ENCODE peak calls at places on chromosomes 1 and 21, in five cellular contexts. One of them, this sample, is unnamed.

GRCh38 chr1:235872270-235872669 is 5.6 kb upstream of the LYST start:
- DNase-seq in fibroblast of mammary gland: no peak
- DNase-seq in upper lobe of right lung: no peak
- DNase-seq in colonic mucosa: no peak
- DNase-seq in dorsolateral prefrontal cortex: no peak
- DNase-seq in this sample: no peak

GRCh38 chr1:21384620-21385019 is 55.3 kb upstream of the NBPF3 start:
- DNase-seq in upper lobe of right lung: peak; percentile 83
- DNase-seq in dorsolateral prefrontal cortex: no peak
- DNase-seq in colonic mucosa: no peak
- DNase-seq in fibroblast of mammary gland: no peak
- DNase-seq in this sample: no peak

GRCh38 chr1:228009828-228010775 is 3.3 kb downstream of the WNT3A start:
- DNase-seq in upper lobe of right lung: peak; percentile 60
- DNase-seq in colonic mucosa: no peak
- DNase-seq in dorsolateral prefrontal cortex: peak; percentile 25
- DNase-seq in fibroblast of mammary gland: no peak
- DNase-seq in this sample: no peak

GRCh38 chr1:7418442-7419080 is 352.5 kb upstream of the VAMP3 start:
- DNase-seq in colonic mucosa: peak; percentile 6
- DNase-seq in dorsolateral prefrontal cortex: peak; percentile 14
- DNase-seq in fibroblast of mammary gland: no peak
- DNase-seq in upper lobe of right lung: peak; percentile 35
- DNase-seq in this sample: peak; percentile 5

GRCh38 chr1:15956150-15956549 is 19.8 kb downstream of the ZBTB17 start:
- DNase-seq in colonic mucosa: no peak
- DNase-seq in dorsolateral prefrontal cortex: no peak
- DNase-seq in fibroblast of mammary gland: peak; percentile 43
- DNase-seq in upper lobe of right lung: no peak
- DNase-seq in this sample: no peak

GRCh38 chr1:72000809-72001208 is 281.5 kb downstream of the NEGR1 start:
- DNase-seq in colonic mucosa: no peak
- DNase-seq in fibroblast of mammary gland: peak; percentile 4
- DNase-seq in dorsolateral prefrontal cortex: no peak
- DNase-seq in upper lobe of right lung: no peak
- DNase-seq in this sample: no peak

GRCh38 chr1:204723131-204723787 is 37.7 kb upstream of the LRRN2 start:
- DNase-seq in dorsolateral prefrontal cortex: peak; percentile 76
- DNase-seq in fibroblast of mammary gland: no peak
- DNase-seq in colonic mucosa: peak; percentile 31
- DNase-seq in upper lobe of right lung: no peak
- DNase-seq in this sample: no peak

GRCh38 chr1:205493241-205494085 is 11.0 kb upstream of the CDK18 start:
- DNase-seq in fibroblast of mammary gland: peak; percentile 77
- DNase-seq in colonic mucosa: no peak
- DNase-seq in dorsolateral prefrontal cortex: no peak
- DNase-seq in upper lobe of right lung: no peak
- DNase-seq in this sample: no peak

GRCh38 chr1:118986291-118986838 is 1.8 kb downstream of the TBX15 start:
- DNase-seq in fibroblast of mammary gland: peak; percentile 58
- DNase-seq in colonic mucosa: no peak
- DNase-seq in upper lobe of right lung: no peak
- DNase-seq in dorsolateral prefrontal cortex: no peak
- DNase-seq in this sample: no peak

GRCh38 chr1:234776875-234777849 is 167.2 kb upstream of the IRF2BP2 start:
- DNase-seq in colonic mucosa: no peak
- DNase-seq in fibroblast of mammary gland: no peak
- DNase-seq in dorsolateral prefrontal cortex: no peak
- DNase-seq in upper lobe of right lung: no peak
- DNase-seq in this sample: no peak

GRCh38 chr1:247576514-247576913 is 11.6 kb upstream of the OR2G2 start:
- DNase-seq in fibroblast of mammary gland: peak; percentile 1
- DNase-seq in dorsolateral prefrontal cortex: no peak
- DNase-seq in upper lobe of right lung: no peak
- DNase-seq in colonic mucosa: no peak
- DNase-seq in this sample: no peak

GRCh38 chr1:201911827-201912571 is 23.3 kb downstream of the SHISA4 start:
- DNase-seq in colonic mucosa: no peak
- DNase-seq in fibroblast of mammary gland: no peak
- DNase-seq in upper lobe of right lung: no peak
- DNase-seq in dorsolateral prefrontal cortex: no peak
- DNase-seq in this sample: no peak

GRCh38 chr1:81449786-81450185 is 350.9 kb upstream of the ADGRL2 start:
- DNase-seq in fibroblast of mammary gland: no peak
- DNase-seq in dorsolateral prefrontal cortex: no peak
- DNase-seq in colonic mucosa: no peak
- DNase-seq in upper lobe of right lung: no peak
- DNase-seq in this sample: no peak

GRCh38 chr1:227416156-227416865 is 98.0 kb upstream of the CDC42BPA start:
- DNase-seq in upper lobe of right lung: no peak
- DNase-seq in dorsolateral prefrontal cortex: no peak
- DNase-seq in colonic mucosa: no peak
- DNase-seq in fibroblast of mammary gland: peak; percentile 30
- DNase-seq in this sample: no peak

GRCh38 chr21:31623664-31624063 is 35.8 kb upstream of the SOD1 start:
- DNase-seq in fibroblast of mammary gland: no peak
- DNase-seq in colonic mucosa: no peak
- DNase-seq in upper lobe of right lung: no peak
- DNase-seq in dorsolateral prefrontal cortex: no peak
- DNase-seq in this sample: no peak

GRCh38 chr1:207808322-207808705 is 56.5 kb downstream of the CD46 start:
- DNase-seq in colonic mucosa: no peak
- DNase-seq in dorsolateral prefrontal cortex: no peak
- DNase-seq in upper lobe of right lung: no peak
- DNase-seq in fibroblast of mammary gland: no peak
- DNase-seq in this sample: no peak

GRCh38 chr1:229410692-229411433 is 23.0 kb downstream of the ACTA1 start:
- DNase-seq in colonic mucosa: no peak
- DNase-seq in upper lobe of right lung: no peak
- DNase-seq in dorsolateral prefrontal cortex: peak; percentile 91
- DNase-seq in fibroblast of mammary gland: peak; percentile 32
- DNase-seq in this sample: no peak

GRCh38 chr1:87968259-87968955 is 639.7 kb downstream of the LMO4 start:
- DNase-seq in dorsolateral prefrontal cortex: peak; percentile 55
- DNase-seq in colonic mucosa: peak; percentile 21
- DNase-seq in upper lobe of right lung: no peak
- DNase-seq in fibroblast of mammary gland: peak; percentile 61
- DNase-seq in this sample: no peak

GRCh38 chr1:233019083-233019482 is 68.7 kb downstream of the NTPCR start:
- DNase-seq in upper lobe of right lung: no peak
- DNase-seq in dorsolateral prefrontal cortex: no peak
- DNase-seq in colonic mucosa: no peak
- DNase-seq in fibroblast of mammary gland: no peak
- DNase-seq in this sample: no peak

GRCh38 chr21:27201197-27201596 is 234.3 kb upstream of the ADAMTS5 start:
- DNase-seq in fibroblast of mammary gland: peak; percentile 43
- DNase-seq in colonic mucosa: no peak
- DNase-seq in dorsolateral prefrontal cortex: no peak
- DNase-seq in upper lobe of right lung: no peak
- DNase-seq in this sample: no peak

GRCh38 chr1:154220071-154220969 is at the start of gene UBAP2L:
- DNase-seq in fibroblast of mammary gland: peak; percentile 99
- DNase-seq in upper lobe of right lung: peak; percentile 100
- DNase-seq in dorsolateral prefrontal cortex: peak; percentile 99
- DNase-seq in colonic mucosa: peak; percentile 99
- DNase-seq in this sample: peak; percentile 96

GRCh38 chr1:175536369-175536768 is 207.0 kb downstream of the TNR start:
- DNase-seq in dorsolateral prefrontal cortex: no peak
- DNase-seq in upper lobe of right lung: no peak
- DNase-seq in fibroblast of mammary gland: no peak
- DNase-seq in colonic mucosa: no peak
- DNase-seq in this sample: no peak

GRCh38 chr1:9361630-9362256 is 69.0 kb downstream of the SPSB1 start:
- DNase-seq in dorsolateral prefrontal cortex: no peak
- DNase-seq in fibroblast of mammary gland: peak; percentile 49
- DNase-seq in upper lobe of right lung: no peak
- DNase-seq in colonic mucosa: no peak
- DNase-seq in this sample: no peak

GRCh38 chr1:24639881-24640280 is 3.2 kb upstream of the SRRM1 start:
- DNase-seq in colonic mucosa: no peak
- DNase-seq in upper lobe of right lung: no peak
- DNase-seq in fibroblast of mammary gland: peak; percentile 15
- DNase-seq in dorsolateral prefrontal cortex: no peak
- DNase-seq in this sample: no peak

GRCh38 chr1:30661311-30661710 is 62.1 kb downstream of the MATN1 start:
- DNase-seq in fibroblast of mammary gland: no peak
- DNase-seq in colonic mucosa: no peak
- DNase-seq in dorsolateral prefrontal cortex: no peak
- DNase-seq in upper lobe of right lung: peak; percentile 32
- DNase-seq in this sample: no peak

GRCh38 chr1:94757931-94758330 is 62.2 kb upstream of the SLC44A3 start:
- DNase-seq in colonic mucosa: no peak
- DNase-seq in fibroblast of mammary gland: peak; percentile 91
- DNase-seq in dorsolateral prefrontal cortex: no peak
- DNase-seq in upper lobe of right lung: no peak
- DNase-seq in this sample: no peak

GRCh38 chr1:203037509-203038190 is 11.4 kb downstream of the PPFIA4 start:
- DNase-seq in upper lobe of right lung: no peak
- DNase-seq in colonic mucosa: no peak
- DNase-seq in fibroblast of mammary gland: no peak
- DNase-seq in dorsolateral prefrontal cortex: no peak
- DNase-seq in this sample: no peak

GRCh38 chr1:83828456-83828855 is 170.5 kb downstream of the TTLL7 start:
- DNase-seq in dorsolateral prefrontal cortex: no peak
- DNase-seq in upper lobe of right lung: no peak
- DNase-seq in fibroblast of mammary gland: no peak
- DNase-seq in colonic mucosa: no peak
- DNase-seq in this sample: no peak

GRCh38 chr1:220786337-220787068 is at the start of gene MTARC1:
- DNase-seq in colonic mucosa: peak; percentile 91
- DNase-seq in dorsolateral prefrontal cortex: peak; percentile 73
- DNase-seq in upper lobe of right lung: peak; percentile 89
- DNase-seq in fibroblast of mammary gland: peak; percentile 46
- DNase-seq in this sample: peak; percentile 68
- TF ChIP-seq CTCF in colonic mucosa: no peak
- TF ChIP-seq CTCF in dorsolateral prefrontal cortex: no peak
- TF ChIP-seq CTCF in upper lobe of right lung: peak; percentile 22
- TF ChIP-seq CTCF in fibroblast of mammary gland: no peak
- TF ChIP-seq CTCF in this sample: peak; percentile 36

GRCh38 chr1:151281969-151282882 is at the start of gene ZNF687:
- DNase-seq in dorsolateral prefrontal cortex: peak; percentile 100
- DNase-seq in colonic mucosa: peak; percentile 100
- DNase-seq in fibroblast of mammary gland: peak; percentile 100
- DNase-seq in upper lobe of right lung: peak; percentile 100
- DNase-seq in this sample: peak; percentile 98
- TF ChIP-seq CTCF in dorsolateral prefrontal cortex: no peak
- TF ChIP-seq CTCF in colonic mucosa: no peak
- TF ChIP-seq CTCF in fibroblast of mammary gland: no peak
- TF ChIP-seq CTCF in upper lobe of right lung: no peak
- TF ChIP-seq CTCF in this sample: no peak

GRCh38 chr1:164823486-164824279 is 264.7 kb downstream of the PBX1 start:
- DNase-seq in colonic mucosa: no peak
- DNase-seq in upper lobe of right lung: no peak
- DNase-seq in fibroblast of mammary gland: peak; percentile 56
- DNase-seq in dorsolateral prefrontal cortex: no peak
- DNase-seq in this sample: no peak
- TF ChIP-seq CTCF in colonic mucosa: no peak
- TF ChIP-seq CTCF in upper lobe of right lung: no peak
- TF ChIP-seq CTCF in fibroblast of mammary gland: no peak
- TF ChIP-seq CTCF in dorsolateral prefrontal cortex: no peak
- TF ChIP-seq CTCF in this sample: no peak

DNA sequence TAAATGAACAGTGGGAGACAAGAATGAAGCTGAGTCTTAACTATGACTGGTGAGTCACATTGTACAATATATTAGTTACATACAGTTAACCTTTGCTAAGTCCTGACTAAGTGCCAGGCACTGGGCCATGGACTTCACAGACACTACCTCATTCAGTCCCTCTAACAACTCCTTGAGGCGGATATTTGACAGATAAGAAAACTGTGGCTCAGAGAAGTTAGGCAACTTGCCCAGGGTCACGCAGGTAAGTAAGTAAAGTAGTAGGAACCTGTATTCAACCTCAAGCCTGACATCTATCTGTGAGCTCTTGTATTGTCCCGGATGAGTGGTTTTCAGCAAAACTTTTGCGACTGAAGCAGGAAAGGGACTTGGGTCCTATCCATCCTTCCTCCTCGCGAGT is 62.1 kb downstream of the GNG12 start:
- DNase-seq in dorsolateral prefrontal cortex: no peak
- DNase-seq in upper lobe of right lung: no peak
- DNase-seq in fibroblast of mammary gland: peak; percentile 89
- DNase-seq in colonic mucosa: no peak
- DNase-seq in this sample: no peak
- TF ChIP-seq CTCF in dorsolateral prefrontal cortex: no peak
- TF ChIP-seq CTCF in upper lobe of right lung: peak; percentile 11
- TF ChIP-seq CTCF in fibroblast of mammary gland: no peak
- TF ChIP-seq CTCF in colonic mucosa: no peak
- TF ChIP-seq CTCF in this sample: peak; percentile 25

GRCh38 chr1:231883382-231883781 is 256.8 kb downstream of the DISC1 start:
- DNase-seq in upper lobe of right lung: no peak
- DNase-seq in colonic mucosa: no peak
- DNase-seq in dorsolateral prefrontal cortex: no peak
- DNase-seq in fibroblast of mammary gland: no peak
- DNase-seq in this sample: no peak
- TF ChIP-seq CTCF in upper lobe of right lung: no peak
- TF ChIP-seq CTCF in colonic mucosa: no peak
- TF ChIP-seq CTCF in dorsolateral prefrontal cortex: no peak
- TF ChIP-seq CTCF in fibroblast of mammary gland: no peak
- TF ChIP-seq CTCF in this sample: peak; percentile 23

GRCh38 chr1:110548381-110548780 is 29.4 kb upstream of the KCNA10 start:
- DNase-seq in upper lobe of right lung: no peak
- DNase-seq in dorsolateral prefrontal cortex: peak; percentile 46
- DNase-seq in colonic mucosa: no peak
- DNase-seq in fibroblast of mammary gland: no peak
- DNase-seq in this sample: peak; percentile 40
- TF ChIP-seq CTCF in upper lobe of right lung: peak; percentile 40
- TF ChIP-seq CTCF in dorsolateral prefrontal cortex: peak; percentile 67
- TF ChIP-seq CTCF in colonic mucosa: peak; percentile 23
- TF ChIP-seq CTCF in fibroblast of mammary gland: peak; percentile 40
- TF ChIP-seq CTCF in this sample: peak; percentile 65

DNA sequence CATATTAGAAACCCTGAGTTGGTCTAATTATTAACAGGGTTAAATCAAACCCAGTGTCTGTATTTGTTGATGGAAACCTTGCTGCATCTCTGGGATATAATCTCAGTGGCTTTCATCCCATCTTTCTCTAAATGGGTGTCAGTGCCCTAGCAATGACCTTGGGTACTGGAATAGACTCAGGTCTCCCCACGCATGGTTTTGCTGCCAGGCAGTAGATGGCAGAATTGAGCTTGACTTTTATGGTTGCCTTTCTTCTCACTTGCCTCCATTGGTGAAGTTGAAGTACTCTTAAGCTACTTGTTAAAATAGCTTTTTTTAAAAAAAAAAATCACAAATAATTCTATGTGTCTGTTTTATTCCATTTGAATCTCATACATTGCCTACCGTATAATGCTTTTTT is 81.8 kb upstream of the HMCN1 start:
- DNase-seq in colonic mucosa: no peak
- DNase-seq in upper lobe of right lung: no peak
- DNase-seq in dorsolateral prefrontal cortex: no peak
- DNase-seq in fibroblast of mammary gland: peak; percentile 22
- DNase-seq in this sample: no peak
- TF ChIP-seq CTCF in colonic mucosa: no peak
- TF ChIP-seq CTCF in upper lobe of right lung: peak; percentile 24
- TF ChIP-seq CTCF in dorsolateral prefrontal cortex: no peak
- TF ChIP-seq CTCF in fibroblast of mammary gland: peak; percentile 36
- TF ChIP-seq CTCF in this sample: peak; percentile 11